ENCODE peak calls at places on chromosomes 12 and 14, in eight cellular contexts. One of them, this sample, is unnamed.

GRCh38 chr14:23002592-23002991 is 7.4 kb downstream of the C14orf93 start:
- DNase-seq in astrocyte of the cerebellum: no peak
- DNase-seq in cardiac fibroblast: no peak
- DNase-seq in suprapubic skin: no peak
- DNase-seq in osteocyte: no peak
- DNase-seq in esophagus squamous epithelium: no peak
- DNase-seq in right lobe of liver: no peak
- DNase-seq in heart right ventricle: no peak
- DNase-seq in this sample: no peak

GRCh38 chr12:1216560-1216959 is 225.5 kb downstream of the ERC1 start:
- DNase-seq in suprapubic skin: no peak
- DNase-seq in cardiac fibroblast: no peak
- DNase-seq in esophagus squamous epithelium: no peak
- DNase-seq in astrocyte of the cerebellum: no peak
- DNase-seq in right lobe of liver: no peak
- DNase-seq in osteocyte: no peak
- DNase-seq in heart right ventricle: no peak
- DNase-seq in this sample: no peak

GRCh38 chr12:11755311-11755930 is 105.9 kb downstream of the ETV6 start:
- DNase-seq in suprapubic skin: no peak
- DNase-seq in heart right ventricle: no peak
- DNase-seq in osteocyte: no peak
- DNase-seq in right lobe of liver: no peak
- DNase-seq in cardiac fibroblast: peak
- DNase-seq in esophagus squamous epithelium: no peak
- DNase-seq in astrocyte of the cerebellum: no peak
- DNase-seq in this sample: no peak

GRCh38 chr12:88334271-88334670 is 192.2 kb downstream of the TMTC3 start:
- DNase-seq in astrocyte of the cerebellum: peak
- DNase-seq in suprapubic skin: no peak
- DNase-seq in esophagus squamous epithelium: no peak
- DNase-seq in heart right ventricle: no peak
- DNase-seq in osteocyte: no peak
- DNase-seq in right lobe of liver: no peak
- DNase-seq in cardiac fibroblast: peak
- DNase-seq in this sample: no peak

GRCh38 chr12:99224237-99224636 is 423.3 kb upstream of the GARIN6 start:
- DNase-seq in esophagus squamous epithelium: no peak
- DNase-seq in osteocyte: no peak
- DNase-seq in heart right ventricle: no peak
- DNase-seq in right lobe of liver: no peak
- DNase-seq in cardiac fibroblast: no peak
- DNase-seq in astrocyte of the cerebellum: no peak
- DNase-seq in suprapubic skin: no peak
- DNase-seq in this sample: no peak

GRCh38 chr12:2804390-2805145 is 7.9 kb upstream of the ITFG2 start:
- DNase-seq in heart right ventricle: peak
- DNase-seq in astrocyte of the cerebellum: peak
- DNase-seq in esophagus squamous epithelium: no peak
- DNase-seq in osteocyte: peak
- DNase-seq in right lobe of liver: peak
- DNase-seq in cardiac fibroblast: peak
- DNase-seq in suprapubic skin: no peak
- DNase-seq in this sample: no peak

GRCh38 chr12:57360468-57360867 is 70.4 kb downstream of the R3HDM2 start:
- DNase-seq in osteocyte: no peak
- DNase-seq in right lobe of liver: no peak
- DNase-seq in heart right ventricle: no peak
- DNase-seq in suprapubic skin: no peak
- DNase-seq in astrocyte of the cerebellum: no peak
- DNase-seq in esophagus squamous epithelium: no peak
- DNase-seq in cardiac fibroblast: no peak
- DNase-seq in this sample: no peak

GRCh38 chr12:47216150-47216677 is 136.5 kb upstream of the AMIGO2 start:
- DNase-seq in cardiac fibroblast: no peak
- DNase-seq in osteocyte: no peak
- DNase-seq in esophagus squamous epithelium: no peak
- DNase-seq in suprapubic skin: no peak
- DNase-seq in heart right ventricle: no peak
- DNase-seq in right lobe of liver: no peak
- DNase-seq in astrocyte of the cerebellum: no peak
- DNase-seq in this sample: no peak

GRCh38 chr14:100899841-100900771 is 3.4 kb downstream of the RTL1 start:
- DNase-seq in osteocyte: no peak
- DNase-seq in astrocyte of the cerebellum: no peak
- DNase-seq in esophagus squamous epithelium: no peak
- DNase-seq in heart right ventricle: no peak
- DNase-seq in right lobe of liver: peak
- DNase-seq in cardiac fibroblast: no peak
- DNase-seq in suprapubic skin: no peak
- DNase-seq in this sample: peak

GRCh38 chr14:90654831-90655276 is 161.4 kb downstream of the TTC7B start:
- DNase-seq in astrocyte of the cerebellum: peak
- DNase-seq in osteocyte: no peak
- DNase-seq in esophagus squamous epithelium: no peak
- DNase-seq in heart right ventricle: no peak
- DNase-seq in cardiac fibroblast: peak
- DNase-seq in suprapubic skin: no peak
- DNase-seq in right lobe of liver: no peak
- DNase-seq in this sample: no peak

GRCh38 chr12:132507656-132508055 is 17.7 kb downstream of the FBRSL1 start:
- DNase-seq in esophagus squamous epithelium: no peak
- DNase-seq in heart right ventricle: no peak
- DNase-seq in cardiac fibroblast: no peak
- DNase-seq in astrocyte of the cerebellum: no peak
- DNase-seq in right lobe of liver: no peak
- DNase-seq in suprapubic skin: no peak
- DNase-seq in osteocyte: no peak
- DNase-seq in this sample: no peak
- TF ChIP-seq CTCF in esophagus squamous epithelium: no peak
- TF ChIP-seq CTCF in heart right ventricle: no peak
- TF ChIP-seq CTCF in cardiac fibroblast: no peak
- TF ChIP-seq CTCF in astrocyte of the cerebellum: no peak
- TF ChIP-seq CTCF in right lobe of liver: no peak
- TF ChIP-seq CTCF in suprapubic skin: no peak
- TF ChIP-seq CTCF in osteocyte: no peak
- TF ChIP-seq CTCF in this sample: no peak

GRCh38 chr12:102021540-102022246 is 40.1 kb downstream of the WASHC3 start:
- DNase-seq in osteocyte: no peak
- DNase-seq in right lobe of liver: no peak
- DNase-seq in suprapubic skin: no peak
- DNase-seq in astrocyte of the cerebellum: no peak
- DNase-seq in esophagus squamous epithelium: no peak
- DNase-seq in heart right ventricle: no peak
- DNase-seq in cardiac fibroblast: no peak
- DNase-seq in this sample: no peak
- TF ChIP-seq CTCF in osteocyte: no peak
- TF ChIP-seq CTCF in right lobe of liver: no peak
- TF ChIP-seq CTCF in suprapubic skin: no peak
- TF ChIP-seq CTCF in astrocyte of the cerebellum: no peak
- TF ChIP-seq CTCF in esophagus squamous epithelium: no peak
- TF ChIP-seq CTCF in heart right ventricle: no peak
- TF ChIP-seq CTCF in cardiac fibroblast: no peak
- TF ChIP-seq CTCF in this sample: no peak

GRCh38 chr12:12837025-12837872 is 24.1 kb downstream of the DDX47 start:
- DNase-seq in osteocyte: no peak
- DNase-seq in cardiac fibroblast: peak
- DNase-seq in suprapubic skin: no peak
- DNase-seq in esophagus squamous epithelium: no peak
- DNase-seq in right lobe of liver: no peak
- DNase-seq in heart right ventricle: no peak
- DNase-seq in astrocyte of the cerebellum: peak
- DNase-seq in this sample: no peak
- TF ChIP-seq CTCF in osteocyte: peak
- TF ChIP-seq CTCF in cardiac fibroblast: peak
- TF ChIP-seq CTCF in suprapubic skin: peak
- TF ChIP-seq CTCF in esophagus squamous epithelium: peak
- TF ChIP-seq CTCF in right lobe of liver: peak
- TF ChIP-seq CTCF in heart right ventricle: peak
- TF ChIP-seq CTCF in astrocyte of the cerebellum: peak
- TF ChIP-seq CTCF in this sample: peak

GRCh38 chr12:61362037-61362436 is 898.2 kb upstream of the USP15 start:
- DNase-seq in heart right ventricle: no peak
- DNase-seq in osteocyte: no peak
- DNase-seq in cardiac fibroblast: no peak
- DNase-seq in right lobe of liver: no peak
- DNase-seq in astrocyte of the cerebellum: no peak
- DNase-seq in esophagus squamous epithelium: no peak
- DNase-seq in suprapubic skin: no peak
- DNase-seq in this sample: no peak

GRCh38 chr12:61365001-61365400 is 895.2 kb upstream of the USP15 start:
- DNase-seq in suprapubic skin: no peak
- DNase-seq in esophagus squamous epithelium: no peak
- DNase-seq in heart right ventricle: no peak
- DNase-seq in astrocyte of the cerebellum: no peak
- DNase-seq in osteocyte: no peak
- DNase-seq in cardiac fibroblast: no peak
- DNase-seq in right lobe of liver: no peak
- DNase-seq in this sample: no peak

DNA sequence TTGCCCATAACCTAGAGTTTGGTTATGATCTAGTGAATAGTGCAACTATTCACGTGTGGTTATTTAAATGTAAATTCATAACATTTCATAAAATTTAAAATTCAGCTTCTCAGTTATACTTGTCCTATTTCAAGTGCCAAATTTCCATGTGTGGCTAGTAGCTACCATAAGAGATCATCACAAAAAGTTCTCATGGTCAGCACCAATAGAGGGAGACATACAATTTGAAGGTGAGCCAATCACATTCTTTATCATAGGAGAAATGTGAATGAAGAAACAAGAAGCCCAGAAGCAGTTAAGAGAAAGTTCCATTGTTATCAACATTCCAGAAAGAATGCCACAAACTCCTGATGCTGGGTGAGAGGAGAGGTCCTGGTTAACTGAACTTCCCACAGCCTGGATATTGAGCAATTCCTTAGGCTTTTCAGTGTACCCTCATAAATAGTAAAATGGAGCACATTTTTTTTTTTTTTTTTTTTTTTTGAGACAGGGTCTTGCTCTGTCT is 892.9 kb upstream of the USP15 start:
- DNase-seq in cardiac fibroblast: no peak
- DNase-seq in astrocyte of the cerebellum: no peak
- DNase-seq in heart right ventricle: no peak
- DNase-seq in esophagus squamous epithelium: no peak
- DNase-seq in suprapubic skin: no peak
- DNase-seq in osteocyte: no peak
- DNase-seq in right lobe of liver: no peak
- DNase-seq in this sample: no peak
- TF ChIP-seq CTCF in cardiac fibroblast: no peak
- TF ChIP-seq CTCF in astrocyte of the cerebellum: peak
- TF ChIP-seq CTCF in heart right ventricle: no peak
- TF ChIP-seq CTCF in esophagus squamous epithelium: no peak
- TF ChIP-seq CTCF in suprapubic skin: no peak
- TF ChIP-seq CTCF in osteocyte: no peak
- TF ChIP-seq CTCF in right lobe of liver: no peak
- TF ChIP-seq CTCF in this sample: no peak

DNA sequence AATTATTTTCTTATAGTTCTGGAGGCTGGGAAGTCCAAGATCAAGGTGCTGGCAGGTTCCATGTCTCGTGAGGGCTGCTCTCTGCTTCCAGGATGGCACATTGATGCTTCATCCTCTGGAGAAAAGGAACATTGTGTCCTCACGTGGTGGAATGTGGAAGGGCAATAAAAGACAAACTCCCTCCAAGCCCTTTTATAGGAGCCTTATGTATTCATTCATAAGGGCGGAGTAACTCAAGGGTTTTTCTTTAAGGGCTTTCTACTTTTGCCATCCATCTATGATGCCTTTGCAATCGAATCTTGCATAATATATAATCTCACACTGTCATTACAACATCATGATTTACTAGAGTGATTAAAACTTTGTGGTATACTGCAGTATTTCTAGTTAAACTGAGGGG is 132.7 kb upstream of the DDHD1 start:
- DNase-seq in osteocyte: no peak
- DNase-seq in right lobe of liver: no peak
- DNase-seq in cardiac fibroblast: peak
- DNase-seq in suprapubic skin: no peak
- DNase-seq in astrocyte of the cerebellum: no peak
- DNase-seq in heart right ventricle: no peak
- DNase-seq in esophagus squamous epithelium: no peak
- DNase-seq in this sample: no peak
- TF ChIP-seq CTCF in osteocyte: no peak
- TF ChIP-seq CTCF in right lobe of liver: no peak
- TF ChIP-seq CTCF in cardiac fibroblast: peak
- TF ChIP-seq CTCF in suprapubic skin: no peak
- TF ChIP-seq CTCF in astrocyte of the cerebellum: no peak
- TF ChIP-seq CTCF in heart right ventricle: no peak
- TF ChIP-seq CTCF in esophagus squamous epithelium: no peak
- TF ChIP-seq CTCF in this sample: no peak

GRCh38 chr12:49631336-49631907 is 8.1 kb downstream of the PRPF40B start:
- DNase-seq in heart right ventricle: no peak
- DNase-seq in osteocyte: no peak
- DNase-seq in esophagus squamous epithelium: no peak
- DNase-seq in right lobe of liver: peak
- DNase-seq in astrocyte of the cerebellum: no peak
- DNase-seq in suprapubic skin: no peak
- DNase-seq in cardiac fibroblast: no peak
- DNase-seq in this sample: no peak
- TF ChIP-seq CTCF in heart right ventricle: no peak
- TF ChIP-seq CTCF in osteocyte: no peak
- TF ChIP-seq CTCF in esophagus squamous epithelium: no peak
- TF ChIP-seq CTCF in right lobe of liver: no peak
- TF ChIP-seq CTCF in astrocyte of the cerebellum: no peak
- TF ChIP-seq CTCF in suprapubic skin: no peak
- TF ChIP-seq CTCF in cardiac fibroblast: no peak
- TF ChIP-seq CTCF in this sample: no peak

GRCh38 chr12:6219980-6220379 is 19.8 kb downstream of the CD9 start:
- DNase-seq in osteocyte: no peak
- DNase-seq in astrocyte of the cerebellum: no peak
- DNase-seq in right lobe of liver: no peak
- DNase-seq in esophagus squamous epithelium: no peak
- DNase-seq in heart right ventricle: no peak
- DNase-seq in suprapubic skin: no peak
- DNase-seq in cardiac fibroblast: no peak
- DNase-seq in this sample: no peak
- TF ChIP-seq CTCF in osteocyte: no peak
- TF ChIP-seq CTCF in astrocyte of the cerebellum: no peak
- TF ChIP-seq CTCF in right lobe of liver: no peak
- TF ChIP-seq CTCF in esophagus squamous epithelium: no peak
- TF ChIP-seq CTCF in heart right ventricle: no peak
- TF ChIP-seq CTCF in suprapubic skin: no peak
- TF ChIP-seq CTCF in cardiac fibroblast: no peak
- TF ChIP-seq CTCF in this sample: no peak

GRCh38 chr14:20683896-20684661 is at the start of gene RNASE4:
- DNase-seq in right lobe of liver: peak
- DNase-seq in esophagus squamous epithelium: peak
- DNase-seq in astrocyte of the cerebellum: peak
- DNase-seq in suprapubic skin: peak
- DNase-seq in heart right ventricle: peak
- DNase-seq in osteocyte: peak
- DNase-seq in cardiac fibroblast: peak
- DNase-seq in this sample: peak
- TF ChIP-seq CTCF in right lobe of liver: no peak
- TF ChIP-seq CTCF in esophagus squamous epithelium: peak
- TF ChIP-seq CTCF in astrocyte of the cerebellum: no peak
- TF ChIP-seq CTCF in suprapubic skin: no peak
- TF ChIP-seq CTCF in heart right ventricle: no peak
- TF ChIP-seq CTCF in osteocyte: no peak
- TF ChIP-seq CTCF in cardiac fibroblast: no peak
- TF ChIP-seq CTCF in this sample: no peak

This sample was measured in type B pancreatic cell.